ENCODE peak calls at places on chromosomes 6 and 20, in four cellular contexts. One of them, this sample, is unnamed.

GRCh38 chr20:58717278-58718091 is 24.9 kb downstream of the NPEPL1 start:
- DNase-seq in K562: peak; percentile 44
- DNase-seq in HepG2: no peak
- DNase-seq in GM12878: no peak
- DNase-seq in this sample: peak; percentile 10

GRCh38 chr6:121794630-121795029 is 359.2 kb downstream of the GJA1 start:
- DNase-seq in K562: no peak
- DNase-seq in HepG2: no peak
- DNase-seq in GM12878: no peak
- DNase-seq in this sample: no peak

GRCh38 chr6:143221723-143222122 is 161.0 kb downstream of the AIG1 start:
- DNase-seq in K562: no peak
- DNase-seq in HepG2: no peak
- DNase-seq in GM12878: no peak
- DNase-seq in this sample: no peak

GRCh38 chr6:90413396-90413795 is 116.8 kb upstream of the BACH2 start:
- DNase-seq in K562: no peak
- DNase-seq in HepG2: no peak
- DNase-seq in GM12878: no peak
- DNase-seq in this sample: no peak

GRCh38 chr6:17397764-17398194 is 4.4 kb downstream of the CAP2 start:
- DNase-seq in K562: no peak
- DNase-seq in HepG2: no peak
- DNase-seq in GM12878: no peak
- DNase-seq in this sample: no peak

GRCh38 chr6:15370730-15371129 is 124.9 kb downstream of the JARID2 start:
- DNase-seq in K562: no peak
- DNase-seq in HepG2: no peak
- DNase-seq in GM12878: no peak
- DNase-seq in this sample: no peak

GRCh38 chr20:19812056-19812455 is 54.0 kb downstream of the RIN2 start:
- DNase-seq in K562: no peak
- DNase-seq in HepG2: no peak
- DNase-seq in GM12878: no peak
- DNase-seq in this sample: no peak

GRCh38 chr6:158338311-158339112 is 26.2 kb downstream of the TULP4 start:
- DNase-seq in K562: no peak
- DNase-seq in HepG2: peak; percentile 39
- DNase-seq in GM12878: no peak
- DNase-seq in this sample: no peak

GRCh38 chr20:1946442-1946761 is 47.5 kb downstream of the PDYN start:
- DNase-seq in K562: no peak
- DNase-seq in HepG2: no peak
- DNase-seq in GM12878: no peak
- DNase-seq in this sample: no peak

GRCh38 chr20:1945660-1946059 is 48.2 kb downstream of the PDYN start:
- DNase-seq in K562: no peak
- DNase-seq in HepG2: no peak
- DNase-seq in GM12878: no peak
- DNase-seq in this sample: no peak

GRCh38 chr20:1945134-1945618 is 48.7 kb downstream of the PDYN start:
- DNase-seq in K562: no peak
- DNase-seq in HepG2: no peak
- DNase-seq in GM12878: no peak
- DNase-seq in this sample: no peak

GRCh38 chr20:1947535-1947846 is 46.4 kb downstream of the PDYN start:
- DNase-seq in K562: no peak
- DNase-seq in HepG2: no peak
- DNase-seq in GM12878: no peak
- DNase-seq in this sample: no peak

GRCh38 chr20:1946762-1947534 is 46.9 kb downstream of the PDYN start:
- DNase-seq in K562: no peak
- DNase-seq in HepG2: peak; percentile 70
- DNase-seq in GM12878: no peak
- DNase-seq in this sample: peak; percentile 90
- TF ChIP-seq NR2C2 in K562: no peak
- TF ChIP-seq NR2C2 in HepG2: no peak
- TF ChIP-seq NR2C2 in GM12878: no peak
- TF ChIP-seq NR2C2 in this sample: no peak

GRCh38 chr20:50381053-50381732 is 129.0 kb upstream of the PTPN1 start:
- DNase-seq in K562: no peak
- DNase-seq in HepG2: no peak
- DNase-seq in GM12878: no peak
- DNase-seq in this sample: no peak

GRCh38 chr20:50380697-50381040 is 129.5 kb upstream of the PTPN1 start:
- DNase-seq in K562: no peak
- DNase-seq in HepG2: peak; percentile 54
- DNase-seq in GM12878: no peak
- DNase-seq in this sample: no peak

GRCh38 chr20:50378170-50379000 is 131.8 kb upstream of the PTPN1 start:
- DNase-seq in K562: no peak
- DNase-seq in HepG2: no peak
- DNase-seq in GM12878: no peak
- DNase-seq in this sample: no peak

GRCh38 chr20:50379991-50380696 is 130.0 kb upstream of the PTPN1 start:
- DNase-seq in K562: no peak
- DNase-seq in HepG2: no peak
- DNase-seq in GM12878: no peak
- DNase-seq in this sample: no peak

GRCh38 chr20:50379049-50379990 is 130.9 kb upstream of the PTPN1 start:
- DNase-seq in K562: no peak
- DNase-seq in HepG2: no peak
- DNase-seq in GM12878: no peak
- DNase-seq in this sample: no peak
- TF ChIP-seq CTCF in K562: no peak
- TF ChIP-seq CTCF in HepG2: no peak
- TF ChIP-seq CTCF in GM12878: no peak
- TF ChIP-seq CTCF in this sample: no peak

GRCh38 chr6:31769684-31770371 is 7.3 kb downstream of the VWA7 start:
- DNase-seq in K562: peak; percentile 100
- DNase-seq in HepG2: peak; percentile 71
- DNase-seq in GM12878: peak; percentile 36
- DNase-seq in this sample: peak; percentile 93
- TF ChIP-seq NR2C2 in K562: peak; percentile 47
- TF ChIP-seq NR2C2 in HepG2: no peak
- TF ChIP-seq NR2C2 in GM12878: no peak
- TF ChIP-seq NR2C2 in this sample: no peak

GRCh38 chr6:10417681-10418104 is 2.8 kb upstream of the TFAP2A start:
- DNase-seq in K562: no peak
- DNase-seq in HepG2: no peak
- DNase-seq in GM12878: no peak
- DNase-seq in this sample: peak; percentile 58

GRCh38 chr6:10415593-10416480 is 963 bp upstream of the TFAP2A start:
- DNase-seq in K562: no peak
- DNase-seq in HepG2: no peak
- DNase-seq in GM12878: no peak
- DNase-seq in this sample: no peak

GRCh38 chr6:10418361-10418861 is 3.5 kb upstream of the TFAP2A start:
- DNase-seq in K562: no peak
- DNase-seq in HepG2: no peak
- DNase-seq in GM12878: no peak
- DNase-seq in this sample: no peak

GRCh38 chr6:10416516-10416862 is 1.6 kb upstream of the TFAP2A start:
- DNase-seq in K562: no peak
- DNase-seq in HepG2: no peak
- DNase-seq in GM12878: no peak
- DNase-seq in this sample: no peak

GRCh38 chr6:10416863-10417641 is 2.2 kb upstream of the TFAP2A start:
- DNase-seq in K562: no peak
- DNase-seq in HepG2: no peak
- DNase-seq in GM12878: no peak
- DNase-seq in this sample: peak; percentile 84
- TF ChIP-seq CTCF in K562: no peak
- TF ChIP-seq CTCF in HepG2: no peak
- TF ChIP-seq CTCF in GM12878: no peak
- TF ChIP-seq CTCF in this sample: no peak

GRCh38 chr6:32445321-32445854 is 5.7 kb downstream of the HLA-DRA start:
- DNase-seq in K562: no peak
- DNase-seq in HepG2: no peak
- DNase-seq in GM12878: no peak
- DNase-seq in this sample: no peak

GRCh38 chr6:32444433-32444832 is 4.7 kb downstream of the HLA-DRA start:
- DNase-seq in K562: no peak
- DNase-seq in HepG2: no peak
- DNase-seq in GM12878: no peak
- DNase-seq in this sample: no peak

GRCh38 chr6:32442977-32443552 is 3.4 kb downstream of the HLA-DRA start:
- DNase-seq in K562: no peak
- DNase-seq in HepG2: no peak
- DNase-seq in GM12878: no peak
- DNase-seq in this sample: no peak

GRCh38 chr6:32449088-32449736 is 9.5 kb downstream of the HLA-DRA start:
- DNase-seq in K562: no peak
- DNase-seq in HepG2: no peak
- DNase-seq in GM12878: no peak
- DNase-seq in this sample: no peak

GRCh38 chr6:32447932-32448331 is 8.2 kb downstream of the HLA-DRA start:
- DNase-seq in K562: no peak
- DNase-seq in HepG2: no peak
- DNase-seq in GM12878: no peak
- DNase-seq in this sample: no peak
- TF ChIP-seq NR2C2 in K562: no peak
- TF ChIP-seq NR2C2 in HepG2: no peak
- TF ChIP-seq NR2C2 in GM12878: no peak
- TF ChIP-seq NR2C2 in this sample: no peak

This sample was measured in WTC11.